ENCODE peak calls at places on chromosomes 6 and 20, in five cellular contexts. A is heart left ventricle, B is H1, U is H54, W is adrenal gland. L is an unnamed sample.

GRCh38 chr6:130742282-130742681 is 84.9 kb upstream of the SMLR1 start:
- DNase-seq in U (no peak), A (no peak), B (no peak), W (no peak), L (no peak)

GRCh38 chr6:169168706-169169105 is 84.9 kb downstream of the THBS2 start:
- DNase-seq in B (no peak), A (no peak), W (no peak), U (no peak), L (no peak)

GRCh38 chr6:162917506-162917905 is 189.7 kb downstream of the PACRG start:
- DNase-seq in W (no peak), B (no peak), U (no peak), A (no peak), L (no peak)

GRCh38 chr20:41275181-41275793 is 42.2 kb downstream of the ZHX3 start:
- DNase-seq in B (no peak), U (no peak), A (no peak), W (peak; percentile 49), L (no peak)

GRCh38 chr20:62494537-62494936 is 18.7 kb upstream of the GATA5 start:
- DNase-seq in A (peak; percentile 73), U (no peak), B (no peak), W (no peak), L (no peak)

GRCh38 chr6:119609865-119610264 is 260.3 kb upstream of the MAN1A1 start:
- DNase-seq in B (no peak), W (no peak), A (no peak), U (no peak), L (no peak)

GRCh38 chr6:158149641-158150040 is 18.4 kb downstream of the SERAC1 start:
- DNase-seq in A (no peak), W (no peak), U (peak; percentile 18), B (no peak), L (no peak)

GRCh38 chr20:52192296-52193007 is 873 bp upstream of the ZFP64 start:
- DNase-seq in U (no peak), B (no peak), W (peak; percentile 29), A (peak; percentile 63), L (no peak)

GRCh38 chr6:11190625-11191245 is 41.7 kb downstream of the NEDD9 start:
- DNase-seq in B (no peak), W (no peak), A (no peak), U (no peak), L (no peak)

DNA sequence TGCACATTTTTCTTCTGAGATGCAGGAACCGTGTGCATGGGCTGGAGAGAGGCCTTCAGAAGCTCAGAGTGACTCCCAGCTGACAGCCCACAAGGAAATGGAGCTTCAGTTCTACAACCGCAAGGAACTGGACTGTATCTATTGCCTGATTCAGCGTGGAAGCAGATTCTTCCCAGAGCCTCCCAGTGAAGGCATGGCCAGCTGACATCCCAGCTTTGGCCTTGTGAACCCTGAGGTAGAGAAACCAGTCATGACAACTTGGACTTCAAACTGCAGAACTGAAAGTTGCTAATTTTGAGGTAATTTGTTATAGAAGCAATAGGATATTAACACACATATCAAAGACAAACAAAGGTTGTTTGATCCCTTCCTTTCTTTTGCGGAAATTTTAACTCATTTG is 94.3 kb upstream of the NOX3 start:
- DNase-seq in A (no peak), B (no peak), U (no peak), W (no peak), L (no peak)
- TF ChIP-seq POLR2A in A (no peak), B (no peak), U (no peak), W (no peak), L (no peak)

DNA sequence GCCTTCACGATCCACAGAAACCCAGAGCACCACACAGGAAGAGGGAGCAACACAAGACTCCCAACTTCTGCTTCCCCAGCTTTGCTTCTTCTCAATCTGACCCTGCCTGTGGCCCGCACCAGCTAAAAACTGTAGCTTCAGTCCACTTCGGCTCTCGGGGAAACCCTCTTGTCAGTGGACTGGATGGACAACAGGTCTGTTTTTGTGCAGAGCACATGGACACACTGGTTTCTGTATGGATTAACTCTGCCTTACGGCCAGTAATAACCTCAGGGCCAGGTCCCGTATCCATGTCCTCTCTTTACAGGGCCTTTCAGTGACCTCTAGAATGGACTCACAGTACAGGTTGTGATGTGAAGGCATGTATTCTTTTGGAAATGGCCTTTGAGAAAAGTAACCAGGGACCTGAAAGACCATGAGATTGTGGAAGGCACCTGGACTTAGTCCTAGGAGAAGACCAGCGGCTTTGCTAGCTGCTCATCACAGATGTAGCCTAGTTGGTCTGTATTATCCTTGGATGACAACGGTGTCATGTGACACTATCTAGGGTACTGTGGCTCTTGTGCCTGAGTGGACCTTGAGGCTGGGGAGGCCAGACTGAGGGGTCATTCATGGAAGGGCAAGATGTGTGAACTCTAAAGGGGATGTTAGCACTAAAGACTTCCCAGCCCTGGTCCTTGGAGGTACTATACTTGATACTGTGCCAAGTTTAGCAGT is 5.8 kb downstream of the POLR1C start:
- DNase-seq in A (no peak), U (no peak), B (no peak), W (no peak), L (no peak)
- TF ChIP-seq POLR2A in A (no peak), U (no peak), B (peak; percentile 37), W (no peak), L (no peak)

GRCh38 chr6:99390896-99391295 is 3.1 kb downstream of the COQ3 start:
- DNase-seq in W (no peak), A (no peak), U (no peak), B (no peak), L (no peak)

GRCh38 chr6:99393366-99393697 is 663 bp downstream of the COQ3 start:
- DNase-seq in W (no peak), U (no peak), A (no peak), B (no peak), L (no peak)

DNA sequence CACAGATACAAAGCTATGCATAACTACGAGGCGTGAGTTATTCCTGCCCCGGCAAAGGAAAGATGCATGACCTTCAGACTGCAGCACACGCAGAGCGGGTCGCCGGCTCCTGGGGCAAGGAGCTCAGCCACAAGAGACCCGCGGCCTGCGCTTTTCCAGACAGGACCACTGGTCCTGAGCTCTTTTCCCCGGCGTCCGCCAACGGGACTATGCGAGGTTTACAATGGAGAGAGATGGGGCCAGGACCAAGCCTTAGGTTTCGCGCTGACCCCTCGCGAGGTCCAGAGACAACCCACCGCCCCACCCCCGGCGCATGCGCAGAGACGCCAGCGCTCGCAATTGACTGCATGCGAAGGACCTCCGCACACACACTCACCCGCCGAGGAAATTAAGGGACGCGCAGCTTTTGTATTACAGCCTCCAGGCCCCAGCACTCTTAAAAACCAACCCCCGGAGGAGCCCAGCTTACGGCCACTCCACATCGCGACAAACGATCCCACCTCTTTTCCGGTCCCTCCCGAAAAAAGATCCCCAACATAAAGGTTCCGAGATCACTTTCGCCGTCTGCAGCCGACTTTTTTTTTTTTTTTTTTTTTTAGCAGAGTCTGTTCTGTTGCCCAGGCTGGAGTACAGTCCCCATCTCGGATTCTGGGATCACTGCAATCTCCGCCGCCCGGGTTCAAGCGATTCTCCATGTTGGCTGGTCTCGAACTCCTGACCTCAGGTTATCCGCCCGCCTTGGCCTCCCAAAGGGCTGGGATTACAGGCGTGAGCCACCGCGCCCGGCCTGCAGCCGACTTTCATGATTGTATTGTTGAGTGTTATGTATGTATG is at the start of gene COQ3:
- DNase-seq in B (peak; percentile 94), A (peak; percentile 71), U (peak; percentile 59), W (peak; percentile 73), L (peak; percentile 56)
- TF ChIP-seq POLR2A in B (peak; percentile 96), A (peak; percentile 46), U (peak; percentile 53), W (peak; percentile 34), L (no peak)

GRCh38 chr20:13644010-13644409 is 5.3 kb upstream of the TASP1 start:
- DNase-seq in U (no peak), W (no peak), B (no peak), A (no peak), L (no peak)

GRCh38 chr20:13638162-13638495 is 603 bp downstream of the TASP1 start:
- DNase-seq in A (no peak), W (no peak), B (no peak), U (no peak), L (no peak)

GRCh38 chr20:13638496-13639477 is at the start of gene TASP1:
- DNase-seq in U (peak; percentile 83), A (peak; percentile 97), B (peak; percentile 96), W (peak; percentile 97), L (peak; percentile 98)
- TF ChIP-seq POLR2A in U (peak; percentile 85), A (peak; percentile 70), B (no peak), W (no peak), L (peak; percentile 69)

L was measured in prostate gland.